ENCODE peak calls at places on chromosomes 4 and X, in five cellular contexts. One of them, this sample, is unnamed. For H3K36me3, the result is how much of the 10 kb centered on the place peaks cover.

GRCh38 chr4:128658214-128658621 is 151.3 kb upstream of the JADE1 start:
- DNase-seq in right atrium auricular region: no peak
- DNase-seq in colonic mucosa: no peak
- DNase-seq in GM23338: no peak
- DNase-seq in suprapubic skin: no peak
- DNase-seq in this sample: no peak

GRCh38 chr4:25862411-25863346 is at the start of gene SEL1L3:
- DNase-seq in right atrium auricular region: no peak
- DNase-seq in colonic mucosa: peak
- DNase-seq in GM23338: peak
- DNase-seq in suprapubic skin: no peak
- DNase-seq in this sample: peak

GRCh38 chr4:173074501-173074946 is 94.1 kb upstream of the GALNT7 start:
- DNase-seq in right atrium auricular region: no peak
- DNase-seq in colonic mucosa: no peak
- DNase-seq in GM23338: peak
- DNase-seq in suprapubic skin: no peak
- DNase-seq in this sample: no peak

GRCh38 chr4:110631582-110632505 is 9.0 kb upstream of the PITX2 start:
- DNase-seq in right atrium auricular region: no peak
- DNase-seq in colonic mucosa: peak
- DNase-seq in GM23338: peak
- DNase-seq in suprapubic skin: peak
- DNase-seq in this sample: peak

GRCh38 chr4:113821851-113822250 is 60.3 kb upstream of the CAMK2D start:
- DNase-seq in right atrium auricular region: no peak
- DNase-seq in colonic mucosa: no peak
- DNase-seq in GM23338: no peak
- DNase-seq in suprapubic skin: no peak
- DNase-seq in this sample: no peak

GRCh38 chrX:101260435-101260834 is 30.7 kb downstream of the TAF7L start:
- DNase-seq in right atrium auricular region: no peak
- DNase-seq in colonic mucosa: no peak
- DNase-seq in GM23338: peak
- DNase-seq in suprapubic skin: no peak
- DNase-seq in this sample: peak

GRCh38 chr4:174538123-174538875 is 16.0 kb upstream of the HPGD start:
- DNase-seq in right atrium auricular region: no peak
- DNase-seq in colonic mucosa: no peak
- DNase-seq in GM23338: no peak
- DNase-seq in suprapubic skin: no peak
- DNase-seq in this sample: no peak

GRCh38 chr4:71729856-71730255 is 54.0 kb downstream of the GC start:
- DNase-seq in right atrium auricular region: no peak
- DNase-seq in colonic mucosa: no peak
- DNase-seq in GM23338: no peak
- DNase-seq in suprapubic skin: no peak
- DNase-seq in this sample: no peak

GRCh38 chr4:8157496-8157895 is 1.1 kb downstream of the ABLIM2 start:
- DNase-seq in right atrium auricular region: no peak
- DNase-seq in colonic mucosa: no peak
- DNase-seq in GM23338: peak
- DNase-seq in suprapubic skin: no peak
- DNase-seq in this sample: no peak

GRCh38 chr4:167424338-167425256 is 190.3 kb upstream of the SPOCK3 start:
- DNase-seq in right atrium auricular region: no peak
- DNase-seq in colonic mucosa: no peak
- DNase-seq in GM23338: no peak
- DNase-seq in suprapubic skin: no peak
- DNase-seq in this sample: no peak

GRCh38 chr4:119103263-119103662 is 32.4 kb upstream of the MYOZ2 start:
- DNase-seq in right atrium auricular region: peak
- DNase-seq in colonic mucosa: peak
- DNase-seq in GM23338: peak
- DNase-seq in suprapubic skin: no peak
- DNase-seq in this sample: peak

GRCh38 chr4:162836773-162837172 is 329.9 kb downstream of the NAF1 start:
- DNase-seq in right atrium auricular region: no peak
- DNase-seq in colonic mucosa: no peak
- DNase-seq in GM23338: no peak
- DNase-seq in suprapubic skin: no peak
- DNase-seq in this sample: no peak

DNA sequence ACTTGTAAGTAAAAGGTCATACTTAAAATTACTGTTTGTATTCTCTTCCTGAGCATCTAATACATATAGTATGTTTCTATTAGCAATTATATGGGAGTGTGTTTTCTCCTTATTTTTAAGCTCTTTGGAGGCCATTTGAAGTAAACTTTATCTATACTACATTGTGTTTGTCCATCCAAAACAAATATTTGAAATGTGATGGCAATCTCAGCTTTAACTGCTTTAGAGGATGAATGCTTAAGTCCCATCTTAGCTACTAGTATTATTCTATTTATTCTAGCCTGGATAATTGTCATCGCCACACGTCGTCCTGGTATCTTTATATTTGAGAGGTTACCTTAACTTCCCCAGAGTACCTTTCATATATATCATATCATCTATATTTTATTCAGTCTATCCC is 335.8 kb downstream of the NAF1 start:
- DNase-seq in right atrium auricular region: no peak
- DNase-seq in colonic mucosa: no peak
- DNase-seq in GM23338: no peak
- DNase-seq in suprapubic skin: no peak
- DNase-seq in this sample: no peak
- H3K27ac ChIP-seq in right atrium auricular region: no peak
- H3K27ac ChIP-seq in colonic mucosa: no peak
- H3K27ac ChIP-seq in GM23338: no peak
- H3K27ac ChIP-seq in suprapubic skin: no peak
- H3K27ac ChIP-seq in this sample: no peak

DNA sequence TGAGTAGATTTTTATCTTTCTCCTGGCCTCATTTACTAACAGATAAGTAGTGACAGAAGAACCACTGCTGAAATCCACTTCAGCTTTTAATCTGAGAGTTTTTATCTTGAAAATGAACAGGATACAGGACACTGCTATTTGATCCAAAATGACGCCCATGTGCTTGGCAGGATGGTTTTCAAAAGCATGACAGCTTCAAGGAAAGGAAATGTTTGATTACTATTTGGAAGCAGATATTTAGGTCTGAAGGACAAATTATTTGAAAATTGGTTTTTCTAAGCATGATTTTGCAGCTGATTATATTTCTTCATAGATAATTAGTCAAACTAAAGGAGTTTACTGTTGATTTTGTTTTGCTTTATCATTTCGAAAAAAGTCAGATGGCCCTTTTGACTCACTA is 11.1 kb downstream of the PACRGL start:
- DNase-seq in right atrium auricular region: no peak
- DNase-seq in colonic mucosa: no peak
- DNase-seq in GM23338: no peak
- DNase-seq in suprapubic skin: no peak
- DNase-seq in this sample: no peak
- H3K36me3 ChIP-seq in right atrium auricular region: under half
- H3K36me3 ChIP-seq in colonic mucosa: under half
- H3K36me3 ChIP-seq in GM23338: under half
- H3K36me3 ChIP-seq in suprapubic skin: half or more
- H3K36me3 ChIP-seq in this sample: under half

DNA sequence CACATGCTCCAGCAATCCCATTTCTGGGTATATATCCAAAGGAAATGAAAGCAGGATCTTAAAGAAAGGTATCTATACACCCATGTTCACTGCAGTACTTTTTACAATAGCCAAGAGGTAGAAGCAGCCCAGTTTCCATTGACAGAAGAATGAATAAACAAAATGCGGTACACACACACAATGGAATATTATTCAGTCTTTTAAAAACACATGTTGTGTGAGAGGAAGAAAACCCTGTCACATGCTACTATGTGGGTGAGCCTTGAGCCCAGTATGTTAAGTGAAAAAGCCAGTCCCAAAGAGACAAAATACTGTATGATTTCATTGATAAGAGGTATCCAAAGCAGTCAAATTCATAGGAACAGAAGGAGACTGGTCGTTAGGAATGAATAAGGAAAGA is 6.3 kb downstream of the ANXA3 start:
- DNase-seq in right atrium auricular region: no peak
- DNase-seq in colonic mucosa: no peak
- DNase-seq in GM23338: no peak
- DNase-seq in suprapubic skin: no peak
- DNase-seq in this sample: no peak
- H3K27ac ChIP-seq in right atrium auricular region: peak
- H3K27ac ChIP-seq in colonic mucosa: no peak
- H3K27ac ChIP-seq in GM23338: no peak
- H3K27ac ChIP-seq in suprapubic skin: no peak
- H3K27ac ChIP-seq in this sample: no peak

GRCh38 chrX:154027003-154027402 is 7.3 kb upstream of the IRAK1 start:
- DNase-seq in right atrium auricular region: no peak
- DNase-seq in colonic mucosa: no peak
- DNase-seq in GM23338: no peak
- DNase-seq in suprapubic skin: no peak
- DNase-seq in this sample: no peak

GRCh38 chrX:154030266-154030665 is 10.6 kb upstream of the IRAK1 start:
- DNase-seq in right atrium auricular region: no peak
- DNase-seq in colonic mucosa: no peak
- DNase-seq in GM23338: no peak
- DNase-seq in suprapubic skin: no peak
- DNase-seq in this sample: no peak

GRCh38 chrX:154030715-154031305 is 11.1 kb upstream of the IRAK1 start:
- DNase-seq in right atrium auricular region: no peak
- DNase-seq in colonic mucosa: no peak
- DNase-seq in GM23338: no peak
- DNase-seq in suprapubic skin: no peak
- DNase-seq in this sample: no peak

GRCh38 chrX:154029439-154029838 is 9.7 kb upstream of the IRAK1 start:
- DNase-seq in right atrium auricular region: no peak
- DNase-seq in colonic mucosa: peak
- DNase-seq in GM23338: no peak
- DNase-seq in suprapubic skin: no peak
- DNase-seq in this sample: peak

GRCh38 chrX:154028502-154029184 is 8.9 kb upstream of the IRAK1 start:
- DNase-seq in right atrium auricular region: no peak
- DNase-seq in colonic mucosa: peak
- DNase-seq in GM23338: no peak
- DNase-seq in suprapubic skin: no peak
- DNase-seq in this sample: peak
- H3K36me3 ChIP-seq in right atrium auricular region: under half
- H3K36me3 ChIP-seq in colonic mucosa: under half
- H3K36me3 ChIP-seq in GM23338: under half
- H3K36me3 ChIP-seq in suprapubic skin: under half
- H3K36me3 ChIP-seq in this sample: under half

GRCh38 chrX:19810809-19811208 is 76.6 kb downstream of the SH3KBP1 start:
- DNase-seq in right atrium auricular region: no peak
- DNase-seq in colonic mucosa: no peak
- DNase-seq in GM23338: no peak
- DNase-seq in suprapubic skin: no peak
- DNase-seq in this sample: no peak
- H3K27ac ChIP-seq in right atrium auricular region: no peak
- H3K27ac ChIP-seq in colonic mucosa: no peak
- H3K27ac ChIP-seq in GM23338: no peak
- H3K27ac ChIP-seq in suprapubic skin: no peak
- H3K27ac ChIP-seq in this sample: no peak

DNA sequence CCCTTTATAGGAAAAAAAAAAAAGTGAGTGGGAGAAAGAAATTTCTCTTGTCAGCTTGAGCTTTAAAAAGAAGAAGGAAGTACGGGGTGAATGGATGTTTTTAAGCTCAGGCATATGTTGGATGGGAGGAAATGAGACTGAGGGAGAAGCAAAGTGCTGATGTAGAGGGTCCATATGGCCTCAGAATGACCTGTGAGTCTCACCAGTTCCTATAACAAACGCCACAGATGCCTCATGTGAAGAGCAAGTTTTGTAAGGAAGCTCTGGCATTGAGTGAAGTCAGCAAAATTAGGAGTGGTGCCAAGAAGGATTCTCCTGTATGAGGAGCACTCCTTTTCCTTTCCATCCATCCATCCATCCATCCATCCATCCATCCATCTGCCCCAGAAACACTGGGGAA is 214.6 kb downstream of the PTTG2 start:
- DNase-seq in right atrium auricular region: no peak
- DNase-seq in colonic mucosa: no peak
- DNase-seq in GM23338: no peak
- DNase-seq in suprapubic skin: no peak
- DNase-seq in this sample: no peak
- H3K36me3 ChIP-seq in right atrium auricular region: under half
- H3K36me3 ChIP-seq in colonic mucosa: under half
- H3K36me3 ChIP-seq in GM23338: under half
- H3K36me3 ChIP-seq in suprapubic skin: under half
- H3K36me3 ChIP-seq in this sample: under half

DNA sequence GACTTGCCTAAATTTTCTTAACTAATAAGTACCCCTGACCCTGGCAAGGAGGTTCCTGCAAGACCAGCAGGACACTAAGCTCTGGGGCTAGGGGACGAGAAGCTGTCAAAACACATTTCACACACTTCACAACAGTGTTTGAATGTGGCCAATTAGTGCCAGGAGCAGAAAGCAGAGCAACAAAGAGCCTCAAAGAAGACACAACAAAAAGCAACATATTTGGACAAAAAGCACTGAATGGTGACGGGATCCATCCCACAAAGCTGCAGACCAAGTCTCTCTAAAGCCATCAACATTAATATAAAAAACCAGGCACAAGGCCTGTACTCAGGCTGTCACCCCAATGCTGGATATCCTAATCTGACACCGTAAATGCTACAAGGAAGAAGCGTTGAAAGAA is 361.9 kb upstream of the RASGEF1B start:
- DNase-seq in right atrium auricular region: no peak
- DNase-seq in colonic mucosa: no peak
- DNase-seq in GM23338: no peak
- DNase-seq in suprapubic skin: no peak
- DNase-seq in this sample: no peak
- H3K27ac ChIP-seq in right atrium auricular region: no peak
- H3K27ac ChIP-seq in colonic mucosa: no peak
- H3K27ac ChIP-seq in GM23338: no peak
- H3K27ac ChIP-seq in suprapubic skin: no peak
- H3K27ac ChIP-seq in this sample: no peak

GRCh38 chr4:78410225-78410624 is 141.3 kb upstream of the ANXA3 start:
- DNase-seq in right atrium auricular region: no peak
- DNase-seq in colonic mucosa: no peak
- DNase-seq in GM23338: no peak
- DNase-seq in suprapubic skin: no peak
- DNase-seq in this sample: no peak

GRCh38 chr4:78409612-78410202 is 141.9 kb upstream of the ANXA3 start:
- DNase-seq in right atrium auricular region: no peak
- DNase-seq in colonic mucosa: no peak
- DNase-seq in GM23338: no peak
- DNase-seq in suprapubic skin: no peak
- DNase-seq in this sample: peak

GRCh38 chr4:78414116-78414515 is 137.5 kb upstream of the ANXA3 start:
- DNase-seq in right atrium auricular region: no peak
- DNase-seq in colonic mucosa: no peak
- DNase-seq in GM23338: no peak
- DNase-seq in suprapubic skin: no peak
- DNase-seq in this sample: no peak

DNA sequence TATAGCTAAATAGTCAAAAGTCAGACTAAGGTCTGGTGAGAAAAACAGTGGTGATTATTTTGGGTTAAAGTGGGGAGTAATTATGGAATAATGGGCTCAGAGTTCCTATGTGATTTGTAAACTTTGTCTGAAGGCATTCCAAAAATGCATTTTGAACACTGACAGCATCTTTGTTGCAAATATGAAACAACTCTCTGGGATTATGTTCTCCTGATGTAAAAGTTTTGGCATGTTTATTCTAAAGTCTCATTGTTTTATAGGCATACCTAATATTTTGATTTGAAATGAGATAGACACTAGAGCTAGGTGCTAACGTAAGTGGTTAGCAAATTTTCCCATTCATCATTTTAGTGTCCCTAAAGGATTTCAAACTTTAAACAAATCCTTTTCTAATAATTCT is 140.9 kb upstream of the ANXA3 start:
- DNase-seq in right atrium auricular region: no peak
- DNase-seq in colonic mucosa: no peak
- DNase-seq in GM23338: no peak
- DNase-seq in suprapubic skin: no peak
- DNase-seq in this sample: no peak
- H3K36me3 ChIP-seq in right atrium auricular region: under half
- H3K36me3 ChIP-seq in colonic mucosa: under half
- H3K36me3 ChIP-seq in GM23338: under half
- H3K36me3 ChIP-seq in suprapubic skin: under half
- H3K36me3 ChIP-seq in this sample: under half